ENCODE peak calls at places on chromosomes 6 and 20, in ten cellular contexts. O is Calu3, X is astrocyte, N is neural crest cell, K is pancreas, F is OCI-LY7, R is mammary epithelial cell, C is H9, M is dorsolateral prefrontal cortex, H is AG09319. J is an unnamed sample.

GRCh38 chr6:105757512-105758200 is 328.5 kb upstream of the PRDM1 start:
- DNase-seq in C (no peak), F (peak), N (no peak), R (peak), M (no peak), K (no peak), X (no peak), O (no peak), H (no peak), J (no peak)

GRCh38 chr6:78629154-78629721 is 238.1 kb upstream of the IRAK1BP1 start:
- DNase-seq in X (no peak), M (peak), O (no peak), R (no peak), H (no peak), N (no peak), K (no peak), F (no peak), C (peak), J (peak)

GRCh38 chr6:167452338-167453081 is 127.6 kb downstream of the TTLL2 start:
- DNase-seq in C (no peak), F (no peak), R (no peak), O (no peak), K (no peak), X (no peak), H (no peak), N (no peak), M (no peak), J (no peak)

GRCh38 chr6:154615483-154616025 is 105.1 kb upstream of the CNKSR3 start:
- DNase-seq in C (peak), R (peak), X (peak), F (no peak), H (no peak), N (no peak), K (peak), O (peak), M (peak), J (peak)

GRCh38 chr20:8372819-8373218 is 240.8 kb downstream of the PLCB1 start:
- DNase-seq in H (no peak), C (no peak), M (no peak), K (no peak), N (no peak), O (no peak), X (no peak), F (no peak), R (no peak), J (no peak)

GRCh38 chr6:163291622-163292021 is 122.9 kb upstream of the QKI start:
- DNase-seq in K (no peak), N (no peak), F (no peak), M (no peak), H (no peak), X (peak), R (no peak), O (no peak), C (no peak), J (peak)

GRCh38 chr6:42778072-42778471 is 3.8 kb upstream of the BICRAL start:
- DNase-seq in X (no peak), H (no peak), F (no peak), O (no peak), M (no peak), R (no peak), N (no peak), K (no peak), C (no peak), J (no peak)

GRCh38 chr20:43287637-43288036 is 97.9 kb upstream of the PTPRT start:
- DNase-seq in O (no peak), C (no peak), R (no peak), X (no peak), F (no peak), K (no peak), M (no peak), N (no peak), H (no peak), J (no peak)

GRCh38 chr6:119339941-119340456 is 9.6 kb downstream of the MAN1A1 start:
- DNase-seq in N (no peak), C (no peak), R (no peak), O (no peak), K (no peak), F (no peak), H (no peak), M (no peak), X (no peak), J (no peak)

GRCh38 chr20:16942702-16943101 is 194.5 kb downstream of the OTOR start:
- DNase-seq in N (no peak), R (no peak), C (no peak), X (peak), O (no peak), H (no peak), F (no peak), K (no peak), M (no peak), J (peak)

GRCh38 chr20:1336699-1337387 is 7.9 kb upstream of the SDCBP2 start:
- DNase-seq in R (no peak), X (peak), H (no peak), M (no peak), N (no peak), C (peak), O (no peak), K (no peak), F (no peak), J (no peak)

GRCh38 chr20:64246616-64247311 is 8.8 kb upstream of the PCMTD2 start:
- DNase-seq in K (no peak), R (no peak), C (peak), X (no peak), H (no peak), O (no peak), N (no peak), F (no peak), M (no peak), J (no peak)

GRCh38 chr20:17491488-17491887 is 39.7 kb downstream of the BFSP1 start:
- DNase-seq in R (no peak), C (peak), F (no peak), H (no peak), K (no peak), N (no peak), M (no peak), O (no peak), X (no peak), J (no peak)

GRCh38 chr6:46410330-46410953 is 80.8 kb downstream of the RCAN2 start:
- DNase-seq in H (peak), X (peak), N (no peak), R (peak), C (no peak), M (peak), F (peak), K (peak), O (peak), J (peak)

GRCh38 chr6:106360410-106360988 is at the start of gene CRYBG1:
- DNase-seq in O (peak), C (peak), X (no peak), K (peak), F (peak), M (peak), H (no peak), R (peak), N (peak), J (peak)

GRCh38 chr6:26537160-26537845 is 863 bp upstream of the HMGN4 start:
- DNase-seq in C (peak), H (peak), M (peak), N (peak), R (peak), F (peak), K (peak), O (peak), X (peak), J (peak)

GRCh38 chr6:118739976-118740771 is 88.8 kb upstream of the CEP85L start:
- DNase-seq in R (peak), N (no peak), M (no peak), H (no peak), O (no peak), K (no peak), F (no peak), X (peak), C (no peak), J (no peak)

GRCh38 chr6:43831211-43831610 is 61.2 kb downstream of the VEGFA start:
- DNase-seq in K (no peak), O (no peak), R (no peak), N (no peak), F (no peak), M (no peak), X (no peak), H (no peak), C (no peak), J (no peak)

GRCh38 chr6:71248306-71248705 is 40.3 kb upstream of the OGFRL1 start:
- DNase-seq in K (no peak), R (peak), N (peak), H (no peak), O (peak), X (peak), C (peak), F (peak), M (no peak), J (peak)

GRCh38 chr6:170156448-170157375 is 134.2 kb downstream of the DLL1 start:
- DNase-seq in X (no peak), C (no peak), F (no peak), H (no peak), R (no peak), K (no peak), N (no peak), M (no peak), O (no peak), J (no peak)

GRCh38 chr6:155125916-155126315 is 130.8 kb downstream of the TIAM2 start:
- DNase-seq in R (no peak), F (no peak), H (peak), O (no peak), X (peak), M (no peak), C (no peak), N (no peak), K (no peak), J (peak)

GRCh38 chr20:47137231-47137865 is 219.2 kb downstream of the ZMYND8 start:
- DNase-seq in K (no peak), R (no peak), O (no peak), H (no peak), F (no peak), M (no peak), X (no peak), N (no peak), C (no peak), J (peak)

GRCh38 chr6:97456070-97456469 is 173.1 kb upstream of the MMS22L start:
- DNase-seq in H (no peak), O (no peak), M (no peak), C (no peak), F (no peak), R (no peak), N (no peak), X (no peak), K (no peak), J (no peak)

GRCh38 chr6:81105998-81106397 is 646.5 kb downstream of the TENT5A start:
- DNase-seq in R (no peak), O (no peak), F (no peak), H (peak), K (no peak), M (no peak), C (no peak), X (no peak), N (no peak), J (peak)

GRCh38 chr20:3276400-3277015 is 37.5 kb upstream of the SLC4A11 start:
- DNase-seq in N (no peak), M (no peak), R (peak), F (peak), H (no peak), X (no peak), O (peak), K (no peak), C (peak), J (peak)

GRCh38 chr6:89689732-89690131 is 51.2 kb upstream of the LYRM2 start:
- DNase-seq in O (no peak), N (no peak), M (peak), R (no peak), C (peak), K (no peak), F (no peak), H (no peak), X (no peak), J (no peak)

GRCh38 chr6:168815229-168815628 is 374.2 kb downstream of the SMOC2 start:
- DNase-seq in M (no peak), N (no peak), O (peak), R (no peak), X (no peak), F (peak), C (no peak), K (no peak), H (no peak), J (no peak)

GRCh38 chr6:110221738-110222137 is 41.5 kb downstream of the CDC40 start:
- DNase-seq in H (no peak), C (no peak), O (no peak), X (no peak), M (no peak), R (no peak), N (no peak), K (no peak), F (no peak), J (no peak)

GRCh38 chr6:77450924-77451323 is 12.4 kb downstream of the HTR1B start:
- DNase-seq in R (no peak), H (no peak), O (no peak), N (no peak), K (no peak), F (no peak), X (no peak), M (no peak), C (no peak), J (peak)

GRCh38 chr20:38043512-38044300 is 10.2 kb downstream of the RPRD1B start:
- DNase-seq in X (peak), O (no peak), M (peak), F (no peak), R (peak), H (peak), C (no peak), K (no peak), N (no peak), J (peak)

GRCh38 chr20:47993035-47993755 is 207.9 kb upstream of the SULF2 start:
- DNase-seq in C (no peak), H (no peak), R (no peak), M (no peak), X (no peak), F (no peak), O (no peak), K (no peak), N (no peak), J (no peak)

GRCh38 chr6:17968081-17968518 is 19.3 kb downstream of the KIF13A start:
- DNase-seq in F (no peak), X (peak), K (no peak), O (no peak), C (no peak), H (no peak), R (peak), M (no peak), N (no peak), J (no peak)

GRCh38 chr20:52681288-52681687 is 290.9 kb upstream of the TSHZ2 start:
- DNase-seq in N (no peak), K (no peak), F (no peak), M (no peak), R (no peak), O (no peak), X (no peak), C (no peak), H (no peak), J (no peak)

GRCh38 chr6:6494677-6495076 is 93.8 kb upstream of the LY86 start:
- DNase-seq in H (no peak), M (peak), F (peak), K (peak), C (peak), X (no peak), O (peak), R (peak), N (peak), J (peak)
- TF ChIP-seq CTCF in H (no peak), M (no peak), F (peak), K (no peak), C (peak), X (no peak), O (no peak), R (peak), N (peak), J (peak)

GRCh38 chr6:85662251-85662650 is 19.6 kb upstream of the SYNCRIP start:
- DNase-seq in O (no peak), X (no peak), M (no peak), C (no peak), N (no peak), K (no peak), H (no peak), F (no peak), R (no peak), J (peak)

DNA sequence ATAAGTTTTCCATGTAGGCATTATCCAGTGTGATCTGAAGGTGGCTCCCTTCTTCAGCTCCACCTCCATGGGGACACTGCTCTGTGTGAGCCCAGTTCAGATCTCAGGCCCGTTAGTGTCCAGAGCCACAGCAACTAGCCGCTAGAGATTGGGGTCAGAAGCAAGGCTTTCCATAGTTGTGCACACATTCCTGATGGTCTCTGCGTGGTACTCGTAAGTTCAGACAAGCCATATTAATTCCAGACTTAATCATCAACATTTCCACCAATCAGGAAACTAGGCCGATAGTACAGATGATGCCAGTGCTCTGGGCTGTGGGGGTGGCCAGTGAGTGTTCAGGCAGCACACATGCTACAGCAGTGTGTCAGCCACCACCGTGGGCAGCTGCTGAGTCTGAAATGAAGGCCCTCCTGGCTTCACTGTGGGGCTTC is 17.5 kb upstream of the SYNCRIP start:
- DNase-seq in N (no peak), K (no peak), O (no peak), R (peak), C (no peak), F (no peak), X (peak), M (peak), H (peak), J (peak)
- TF ChIP-seq CTCF in N (no peak), K (no peak), O (no peak), R (peak), C (no peak), F (no peak), X (no peak), M (no peak), H (peak), J (peak)

DNA sequence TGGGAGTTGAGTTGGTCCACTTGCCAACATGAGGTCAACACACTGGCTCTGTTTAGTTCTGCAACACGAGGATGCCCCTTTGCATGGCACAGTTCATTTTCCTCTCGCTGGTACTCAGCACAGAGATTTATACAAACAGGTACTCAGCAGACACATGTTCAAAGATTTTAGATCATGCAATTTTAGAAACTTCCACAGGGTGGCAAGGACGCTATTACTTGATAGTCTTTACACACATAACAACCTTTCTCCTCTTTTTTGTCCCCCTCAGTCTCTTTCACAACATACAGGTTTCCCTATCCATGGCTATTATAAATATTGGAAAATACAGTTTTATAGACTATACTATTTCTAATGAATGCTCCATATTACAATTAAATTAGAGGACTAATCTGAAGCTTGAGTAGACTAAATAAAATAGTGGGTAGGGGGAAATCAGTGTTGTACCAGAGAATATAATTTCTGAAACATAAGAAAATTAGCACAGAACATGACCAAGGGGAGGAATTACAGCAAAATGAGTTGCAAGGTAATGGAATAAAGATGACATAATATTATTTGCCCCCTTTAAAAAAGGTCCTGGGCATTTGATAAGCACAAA is 331.8 kb upstream of the BTBD3 start:
- DNase-seq in M (no peak), K (no peak), N (no peak), F (no peak), R (peak), H (no peak), X (peak), O (peak), C (no peak), J (peak)
- TF ChIP-seq CTCF in M (peak), K (peak), N (peak), F (peak), R (peak), H (peak), X (peak), O (no peak), C (peak), J (peak)

DNA sequence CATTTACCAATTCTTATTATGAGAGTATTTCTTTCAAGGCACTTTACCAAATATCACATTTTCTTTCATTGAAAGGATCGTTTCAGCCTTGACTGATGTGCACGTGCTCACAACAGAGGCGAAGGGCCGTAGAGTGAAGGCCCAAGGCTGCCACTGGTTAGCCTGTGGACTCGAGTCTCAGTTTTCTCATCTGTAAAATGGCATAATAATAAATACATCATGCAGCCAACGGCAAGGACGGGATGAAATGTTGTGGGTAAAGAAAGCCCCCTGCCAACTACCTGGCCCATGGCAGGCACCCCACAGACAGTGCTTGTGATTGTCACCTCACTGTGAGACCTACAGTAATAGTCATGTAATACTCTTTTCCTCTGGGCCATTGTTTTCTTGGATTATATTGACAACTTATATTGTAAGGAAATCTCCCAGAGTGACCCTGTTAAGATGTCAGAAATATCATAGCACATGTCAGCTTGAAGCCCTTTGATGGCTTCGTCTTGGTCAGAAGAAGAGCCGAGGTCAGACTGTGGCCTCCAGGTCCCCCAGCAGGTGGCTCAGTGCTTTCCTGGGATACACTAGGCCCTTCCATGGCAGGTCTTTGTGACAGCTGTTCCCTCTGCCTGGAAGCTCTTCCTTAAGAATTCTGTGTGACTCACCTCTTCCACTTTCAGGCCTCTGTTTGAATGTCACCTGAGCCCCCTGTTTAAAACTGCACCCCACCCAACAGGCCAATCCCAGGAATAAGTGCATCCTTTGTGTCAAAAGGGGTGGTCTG is 36.3 kb downstream of the FAM50B start:
- DNase-seq in N (no peak), K (no peak), O (peak), H (no peak), X (no peak), F (no peak), R (no peak), M (no peak), C (peak), J (no peak)
- TF ChIP-seq CTCF in N (peak), K (peak), O (no peak), H (peak), X (peak), F (no peak), R (no peak), M (no peak), C (peak), J (peak)

DNA sequence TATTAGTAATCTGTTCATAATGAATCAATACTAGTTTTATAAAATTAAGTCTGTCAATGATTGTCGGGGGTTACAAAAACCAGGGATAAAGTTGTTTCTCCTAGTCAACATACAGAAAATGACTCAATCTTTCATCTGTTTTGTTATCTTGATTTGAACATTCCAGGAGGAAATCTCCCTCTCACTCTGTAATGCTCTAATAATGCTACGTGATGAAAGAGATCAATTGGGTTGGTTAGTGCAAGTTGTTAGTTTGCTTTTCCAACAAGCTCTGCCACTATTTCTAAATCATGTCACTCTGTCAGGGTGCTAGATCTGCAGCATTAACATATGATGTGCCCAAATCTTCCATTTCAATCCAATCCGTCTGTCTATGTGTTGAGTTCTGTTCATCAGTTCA is 379.5 kb upstream of the GJE1 start:
- DNase-seq in O (no peak), X (no peak), K (no peak), H (no peak), N (no peak), C (no peak), R (no peak), F (no peak), M (no peak), J (no peak)
- TF ChIP-seq CTCF in O (no peak), X (no peak), K (no peak), H (no peak), N (no peak), C (no peak), R (no peak), F (no peak), M (no peak), J (no peak)

DNA sequence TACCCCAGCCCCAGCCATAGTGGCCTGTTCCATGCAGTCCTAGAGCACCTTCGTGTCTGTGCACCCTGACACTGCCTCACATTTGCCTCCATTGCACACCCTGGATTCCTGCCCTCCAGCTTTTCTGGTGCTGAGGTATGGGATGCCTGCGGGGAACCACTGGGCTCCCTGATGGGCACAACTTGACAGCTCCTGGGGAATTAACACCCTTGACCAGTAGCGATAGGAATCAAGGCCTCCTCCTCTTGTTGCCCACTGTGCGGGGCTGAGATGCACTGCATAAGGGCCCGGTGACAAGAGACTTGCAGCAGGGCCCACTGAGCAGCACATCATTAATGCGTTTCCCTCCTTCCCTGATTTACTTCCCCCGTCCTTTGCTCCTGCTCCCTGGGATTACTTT is 235.6 kb upstream of the MOCS1 start:
- DNase-seq in O (no peak), M (no peak), X (no peak), H (no peak), N (no peak), K (no peak), R (no peak), F (no peak), C (no peak), J (no peak)
- TF ChIP-seq CTCF in O (no peak), M (no peak), X (no peak), H (no peak), N (no peak), K (no peak), R (no peak), F (no peak), C (no peak), J (no peak)